ENCODE peak calls at places on chromosomes 11 and 22, in five cellular contexts. Z, L, F, C and E are unnamed samples.

GRCh38 chr11:68050371-68050841 is 11.6 kb downstream of the TCIRG1 start:
- DNase-seq in Z (no peak), L (no peak), C (no peak), F (no peak), E (no peak)

GRCh38 chr11:126061707-126062678 is 673 bp downstream of the CDON start:
- DNase-seq in L (peak; percentile 43), F (peak; percentile 25), Z (peak; percentile 45), C (peak; percentile 50), E (peak; percentile 51)

GRCh38 chr22:50550395-50550794 is 4.7 kb downstream of the KLHDC7B start:
- DNase-seq in C (no peak), Z (no peak), L (no peak), F (no peak), E (no peak)

GRCh38 chr11:85965202-85965601 is 103.7 kb downstream of the PICALM start:
- DNase-seq in L (peak; percentile 65), Z (no peak), F (no peak), C (no peak), E (no peak)

GRCh38 chr11:134126197-134126822 is 57.4 kb downstream of the JAM3 start:
- DNase-seq in L (peak; percentile 95), C (no peak), F (no peak), Z (no peak), E (no peak)

GRCh38 chr11:115552151-115552550 is 47.9 kb upstream of the CADM1 start:
- DNase-seq in F (no peak), Z (no peak), L (no peak), C (peak; percentile 51), E (no peak)

GRCh38 chr22:31627223-31627731 is 34.7 kb downstream of the PISD start:
- DNase-seq in Z (no peak), F (no peak), L (no peak), C (no peak), E (no peak)

GRCh38 chr11:64597671-64598101 is 6.7 kb downstream of the SLC22A12 start:
- DNase-seq in Z (no peak), F (no peak), L (no peak), C (no peak), E (no peak)

GRCh38 chr11:76769645-76770586 is 13.2 kb upstream of the TSKU start:
- DNase-seq in C (no peak), F (no peak), L (no peak), Z (no peak), E (peak; percentile 82)

GRCh38 chr11:67282876-67283371 is 6.2 kb upstream of the ANKRD13D start:
- DNase-seq in L (no peak), Z (no peak), F (no peak), C (no peak), E (no peak)

GRCh38 chr22:49969751-49970527 is 9.4 kb downstream of the PIM3 start:
- DNase-seq in F (no peak), Z (no peak), C (no peak), L (no peak), E (no peak)

GRCh38 chr22:39253427-39254070 is 8.8 kb upstream of the PDGFB start:
- DNase-seq in Z (peak; percentile 68), C (peak; percentile 83), F (peak; percentile 55), L (peak; percentile 84), E (peak; percentile 78)

GRCh38 chr11:63985812-63986155 is 454 bp upstream of the OTUB1 start:
- DNase-seq in L (peak; percentile 57), Z (no peak), F (no peak), C (no peak), E (peak; percentile 6)

GRCh38 chr11:75656044-75656726 is 12.7 kb downstream of the MAP6 start:
- DNase-seq in C (no peak), F (no peak), Z (no peak), L (no peak), E (no peak)

GRCh38 chr22:39471421-39472141 is 14.8 kb downstream of the MGAT3 start:
- DNase-seq in L (peak; percentile 50), F (no peak), Z (peak; percentile 63), C (peak; percentile 82), E (no peak)

GRCh38 chr11:72758690-72759389 is 6.6 kb upstream of the ARAP1 start:
- DNase-seq in Z (peak; percentile 66), F (no peak), C (peak; percentile 56), L (no peak), E (no peak)